ENCODE peak calls at places on chromosomes 5 and 9, in seven cellular contexts. B is lower lobe of right lung, L is heart right ventricle, G is uterus, F is heart left ventricle, T is IMR-90, R is HCT116. D is an unnamed sample. For H3K27me3, the result is how much of the 10 kb centered on the place peaks cover.

GRCh38 chr5:128213340-128213739 is 129.8 kb downstream of the SLC12A2 start:
- DNase-seq in T (peak), R (peak), B (no peak), F (no peak), G (peak), L (peak), D (no peak)

GRCh38 chr9:76342862-76343261 is 51.4 kb downstream of the RFK start:
- DNase-seq in L (no peak), T (no peak), G (no peak), B (no peak), R (no peak), F (no peak), D (no peak)

GRCh38 chr5:133782736-133783135 is 170.4 kb upstream of the FSTL4 start:
- DNase-seq in B (no peak), G (no peak), R (no peak), L (no peak), T (no peak), F (no peak), D (no peak)

GRCh38 chr5:10737880-10738279 is 23.2 kb downstream of the DAP start:
- DNase-seq in G (no peak), L (no peak), R (no peak), B (no peak), F (no peak), T (no peak), D (no peak)

GRCh38 chr5:158287643-158288228 is 428.8 kb upstream of the CLINT1 start:
- DNase-seq in L (no peak), G (peak), R (no peak), T (peak), B (no peak), F (no peak), D (no peak)

GRCh38 chr5:10354048-10354872 is 765 bp downstream of the MARCHF6 start:
- DNase-seq in R (no peak), F (peak), L (no peak), T (peak), B (peak), G (peak), D (peak)

GRCh38 chr5:166856771-166857170 is 1434.7 kb upstream of the WWC1 start:
- DNase-seq in G (no peak), B (no peak), R (no peak), T (no peak), L (no peak), F (no peak), D (no peak)

GRCh38 chr9:136835932-136836901 is 6.1 kb upstream of the AJM1 start:
- DNase-seq in B (no peak), R (no peak), G (no peak), T (no peak), L (no peak), F (no peak), D (no peak)

GRCh38 chr5:80217667-80218066 is 38.2 kb downstream of the SERINC5 start:
- DNase-seq in F (no peak), R (no peak), L (no peak), T (no peak), B (no peak), G (no peak), D (no peak)

GRCh38 chr5:15463231-15463630 is 36.7 kb upstream of the FBXL7 start:
- DNase-seq in B (no peak), L (no peak), G (no peak), R (no peak), F (no peak), T (peak), D (no peak)

GRCh38 chr9:114930063-114930812 is at the start of gene TNFSF8:
- DNase-seq in F (no peak), R (no peak), L (peak), G (no peak), T (no peak), B (peak), D (peak)

GRCh38 chr9:113525208-113525607 is 61.7 kb downstream of the RGS3 start:
- DNase-seq in R (no peak), L (no peak), F (peak), T (no peak), B (no peak), G (no peak), D (no peak)

GRCh38 chr5:173391031-173391430 is 62.8 kb upstream of the STC2 start:
- DNase-seq in F (no peak), G (no peak), L (no peak), R (no peak), T (no peak), B (no peak), D (no peak)

GRCh38 chr5:119355244-119355635 is 579 bp upstream of the TNFAIP8 start:
- DNase-seq in R (no peak), T (no peak), G (no peak), F (no peak), B (peak), L (no peak), D (peak)

GRCh38 chr5:61162832-61163567 is 732 bp upstream of the SMIM15 start:
- DNase-seq in B (no peak), F (no peak), L (peak), T (peak), R (no peak), G (no peak), D (no peak)

GRCh38 chr9:113381909-113382411 is 5.2 kb upstream of the HDHD3 start:
- DNase-seq in G (no peak), T (no peak), L (no peak), R (no peak), B (no peak), F (no peak), D (no peak)

GRCh38 chr5:1801061-1801953 is at the start of gene NDUFS6:
- DNase-seq in F (peak), B (peak), G (peak), L (peak), T (peak), R (no peak), D (peak)

GRCh38 chr5:178107889-178108288 is 5.4 kb upstream of the N4BP3 start:
- DNase-seq in B (no peak), R (no peak), T (no peak), L (no peak), G (no peak), F (no peak), D (no peak)

GRCh38 chr9:76699966-76700365 is 64.3 kb upstream of the PCA3 start:
- DNase-seq in R (no peak), B (no peak), L (no peak), F (no peak), T (peak), G (no peak), D (no peak)

GRCh38 chr9:83445703-83446102 is 92.5 kb downstream of the FRMD3 start:
- DNase-seq in F (no peak), B (no peak), R (no peak), G (no peak), T (no peak), L (no peak), D (no peak)

GRCh38 chr5:125372694-125373621 is 626.5 kb upstream of the ZNF608 start:
- DNase-seq in F (no peak), T (peak), L (no peak), G (no peak), R (no peak), B (no peak), D (no peak)

GRCh38 chr9:37295178-37295577 is 127.3 kb upstream of the GRHPR start:
- DNase-seq in L (no peak), F (no peak), R (no peak), G (no peak), T (no peak), B (no peak), D (no peak)

GRCh38 chr9:110078626-110079025 is 129.3 kb downstream of the C9orf152 start:
- DNase-seq in F (no peak), L (no peak), G (no peak), R (no peak), T (no peak), B (no peak), D (no peak)

GRCh38 chr9:74496819-74497749 is at the start of gene RORB:
- DNase-seq in F (peak), L (peak), R (no peak), G (peak), B (peak), T (peak), D (no peak)

GRCh38 chr9:5843450-5844249 is 10.7 kb upstream of the ERMP1 start:
- DNase-seq in F (no peak), B (no peak), T (peak), G (no peak), R (no peak), L (no peak), D (no peak)

GRCh38 chr9:136618578-136619547 is 43.9 kb upstream of the EGFL7 start:
- DNase-seq in T (no peak), L (no peak), B (peak), G (no peak), F (peak), R (no peak), D (no peak)

GRCh38 chr9:18768951-18769622 is 263.9 kb downstream of the SAXO1 start:
- DNase-seq in L (no peak), T (no peak), B (no peak), R (no peak), F (no peak), G (no peak), D (no peak)

GRCh38 chr5:169331292-169331852 is 30.4 kb upstream of the SLIT3 start:
- DNase-seq in G (no peak), L (no peak), F (no peak), B (no peak), R (no peak), T (no peak), D (no peak)

GRCh38 chr9:98101868-98102273 is 17.2 kb downstream of the TRIM14 start:
- DNase-seq in G (no peak), B (peak), R (no peak), L (no peak), F (no peak), T (peak), D (peak)

GRCh38 chr5:109878887-109879286 is 189.2 kb downstream of the MAN2A1 start:
- DNase-seq in G (no peak), F (no peak), R (no peak), L (no peak), B (no peak), T (no peak), D (no peak)

GRCh38 chr5:32076699-32077695 is 97.1 kb downstream of the GOLPH3 start:
- DNase-seq in T (peak), B (no peak), G (peak), L (peak), R (peak), F (no peak), D (no peak)

GRCh38 chr9:93295456-93296076 is 111.6 kb downstream of the WNK2 start:
- DNase-seq in B (no peak), F (no peak), L (no peak), R (no peak), T (no peak), G (no peak), D (no peak)

GRCh38 chr5:180133060-180133459 is 61.5 kb upstream of the RNF130 start:
- DNase-seq in F (no peak), T (no peak), L (no peak), G (no peak), R (no peak), B (no peak), D (no peak)

GRCh38 chr5:176553260-176554085 is 4.3 kb downstream of the CDHR2 start:
- DNase-seq in F (no peak), R (peak), G (no peak), T (no peak), B (no peak), L (no peak), D (no peak)

GRCh38 chr5:144134181-144134827 is 36.2 kb downstream of the YIPF5 start:
- DNase-seq in G (no peak), B (no peak), T (no peak), F (no peak), L (no peak), R (no peak), D (no peak)

GRCh38 chr9:89600831-89601230 is 4.0 kb upstream of the GADD45G start:
- DNase-seq in G (no peak), R (no peak), T (no peak), F (no peak), L (no peak), B (no peak), D (no peak)

GRCh38 chr9:21988056-21988990 is 5.9 kb downstream of the CDKN2A start:
- DNase-seq in F (no peak), R (no peak), G (no peak), T (no peak), B (no peak), L (no peak), D (no peak)
- H3K27me3 ChIP-seq in F (half or more), R (under half), G (under half), T (under half), B (half or more), L (half or more), D (half or more)

GRCh38 chr5:72246239-72246580 is 73.8 kb downstream of the MRPS27 start:
- DNase-seq in T (no peak), F (no peak), B (no peak), L (no peak), R (no peak), G (no peak), D (no peak)
- TF ChIP-seq CTCF in T (no peak), F (no peak), B (no peak), L (no peak), R (peak), G (no peak), D (no peak)

GRCh38 chr9:131409458-131409992 is 15.6 kb downstream of the PRRC2B start:
- DNase-seq in F (no peak), G (no peak), B (no peak), R (no peak), T (no peak), L (no peak), D (no peak)
- H3K27ac ChIP-seq in F (peak), G (no peak), B (no peak), R (no peak), T (no peak), L (peak), D (no peak)

DNA sequence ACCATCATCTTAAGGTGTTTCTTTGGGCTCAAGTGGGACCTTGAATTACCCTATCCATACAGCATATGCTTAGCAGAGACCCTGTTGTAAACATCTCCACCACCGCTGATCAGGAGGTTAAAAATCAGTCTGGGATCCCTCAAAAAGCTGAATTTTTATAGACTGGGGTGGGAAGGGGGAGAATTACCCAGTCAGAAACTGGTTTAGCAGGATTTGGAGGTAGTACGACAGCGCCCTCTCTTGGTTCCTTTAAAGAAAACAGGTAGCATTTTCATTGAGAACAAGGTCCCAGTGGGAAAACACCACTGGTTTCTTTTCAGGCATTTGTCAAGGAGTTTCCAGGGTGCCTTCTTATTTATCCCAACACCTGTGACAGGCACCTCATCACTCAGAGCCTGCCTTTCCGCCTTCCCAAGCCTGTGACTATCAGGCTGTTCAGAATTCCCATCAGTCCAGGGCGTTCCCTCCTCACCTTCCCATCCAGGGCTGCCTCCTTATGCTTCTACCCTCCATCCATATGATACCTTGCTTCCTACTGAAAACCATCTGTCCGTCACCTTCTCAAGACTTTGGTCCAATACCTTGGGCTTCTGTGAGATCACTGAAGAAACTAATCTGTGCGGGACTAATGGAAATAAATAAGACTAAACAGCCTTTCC is 203.8 kb upstream of the RAI14 start:
- DNase-seq in T (peak), B (no peak), L (no peak), R (peak), G (no peak), F (no peak), D (no peak)
- H3K27me3 ChIP-seq in T (under half), B (under half), L (under half), R (under half), G (under half), F (under half), D (under half)

GRCh38 chr9:34337404-34337803 is 8.0 kb downstream of the NUDT2 start:
- DNase-seq in R (no peak), T (peak), G (no peak), L (no peak), B (no peak), F (no peak), D (no peak)
- TF ChIP-seq CTCF in R (peak), T (peak), G (no peak), L (no peak), B (no peak), F (no peak), D (no peak)

D was measured in CD4-positive, alpha-beta T cell.